ENCODE peak calls at places on chromosomes 4 and X, in eight cellular contexts. Z is tibial artery, N is NCI-H510A treated with DMSO at 0.1 percent for 48 hours, S is right atrium auricular region, H is NT2/D1, L is ELR, C is cardiac fibroblast, D is NCI-H1694 treated with DMSO at 0.1 percent for 48 hours. U is an unnamed sample.

GRCh38 chr4:151407466-151408379 is 1.3 kb upstream of the FHIP1A start:
- DNase-seq in N (peak), S (no peak), L (no peak), D (no peak), Z (no peak), C (no peak), H (no peak), U (no peak)

GRCh38 chr4:76831475-76832390 is 66.2 kb downstream of the SOWAHB start:
- DNase-seq in N (no peak), Z (no peak), H (no peak), S (no peak), D (no peak), C (peak), L (peak), U (no peak)

GRCh38 chr4:146585761-146586333 is 52.8 kb upstream of the POU4F2 start:
- DNase-seq in H (no peak), S (no peak), D (no peak), C (peak), N (no peak), Z (no peak), L (peak), U (no peak)

GRCh38 chr4:5524900-5525299 is 183.5 kb downstream of the EVC2 start:
- DNase-seq in H (no peak), L (no peak), C (peak), Z (no peak), S (no peak), D (no peak), N (no peak), U (peak)

GRCh38 chrX:145099204-145099603 is 148.1 kb upstream of the SPANXN1 start:
- DNase-seq in S (no peak), N (no peak), Z (no peak), L (no peak), H (no peak), C (no peak), D (no peak), U (no peak)

GRCh38 chr4:91116861-91117260 is 989.7 kb downstream of the CCSER1 start:
- DNase-seq in S (no peak), H (no peak), N (no peak), L (no peak), C (peak), D (no peak), Z (no peak), U (no peak)

GRCh38 chr4:123398803-123399637 is 2.4 kb downstream of the SPRY1 start:
- DNase-seq in S (no peak), N (no peak), D (no peak), Z (peak), L (peak), C (peak), H (peak), U (no peak)

GRCh38 chr4:172927096-172927495 is 241.5 kb upstream of the GALNT7 start:
- DNase-seq in S (no peak), D (no peak), Z (no peak), N (no peak), H (no peak), C (no peak), L (no peak), U (no peak)

GRCh38 chrX:46587753-46588171 is 14.2 kb downstream of the CHST7 start:
- DNase-seq in D (no peak), L (peak), Z (no peak), N (no peak), H (no peak), C (peak), S (no peak), U (no peak)

GRCh38 chr4:105306158-105306781 is 159.6 kb downstream of the TET2 start:
- DNase-seq in D (no peak), Z (no peak), C (peak), S (no peak), H (no peak), L (peak), N (no peak), U (no peak)

GRCh38 chr4:106803107-106803506 is 233.0 kb downstream of the DKK2 start:
- DNase-seq in H (no peak), Z (no peak), S (no peak), N (no peak), C (no peak), L (peak), D (no peak), U (no peak)